ENCODE peak calls at places on chromosomes 3 and 15, in nine cellular contexts. One of them, this sample, is unnamed.

GRCh38 chr15:98421419-98422085 is 226.8 kb upstream of the IGF1R start:
- DNase-seq in osteoblast: peak; percentile 97
- DNase-seq in PC-9: peak; percentile 55
- DNase-seq in lower lobe of right lung: peak; percentile 78
- DNase-seq in GM12878: no peak
- DNase-seq in adrenal gland: peak; percentile 71
- DNase-seq in ovary: peak; percentile 84
- DNase-seq in hepatocyte: peak; percentile 84
- DNase-seq in cardiac muscle cell: peak; percentile 54
- DNase-seq in this sample: peak; percentile 48

GRCh38 chr3:154089416-154090115 is 31.6 kb upstream of the ARHGEF26 start:
- DNase-seq in osteoblast: no peak
- DNase-seq in PC-9: peak; percentile 37
- DNase-seq in lower lobe of right lung: no peak
- DNase-seq in GM12878: no peak
- DNase-seq in adrenal gland: no peak
- DNase-seq in ovary: no peak
- DNase-seq in hepatocyte: peak; percentile 28
- DNase-seq in cardiac muscle cell: no peak
- DNase-seq in this sample: peak; percentile 43

GRCh38 chr3:184262166-184262926 is 993 bp upstream of the CAMK2N2 start:
- DNase-seq in osteoblast: peak; percentile 77
- DNase-seq in PC-9: no peak
- DNase-seq in lower lobe of right lung: no peak
- DNase-seq in GM12878: no peak
- DNase-seq in adrenal gland: peak; percentile 91
- DNase-seq in ovary: no peak
- DNase-seq in hepatocyte: peak; percentile 54
- DNase-seq in cardiac muscle cell: no peak
- DNase-seq in this sample: peak; percentile 47

GRCh38 chr3:176961916-176962315 is 235.4 kb downstream of the TBL1XR1 start:
- DNase-seq in osteoblast: no peak
- DNase-seq in PC-9: no peak
- DNase-seq in lower lobe of right lung: no peak
- DNase-seq in GM12878: no peak
- DNase-seq in adrenal gland: no peak
- DNase-seq in ovary: no peak
- DNase-seq in hepatocyte: no peak
- DNase-seq in cardiac muscle cell: peak; percentile 42
- DNase-seq in this sample: no peak

GRCh38 chr3:62995142-62995541 is 119.9 kb upstream of the CADPS start:
- DNase-seq in osteoblast: no peak
- DNase-seq in PC-9: no peak
- DNase-seq in lower lobe of right lung: no peak
- DNase-seq in GM12878: no peak
- DNase-seq in adrenal gland: no peak
- DNase-seq in ovary: no peak
- DNase-seq in hepatocyte: no peak
- DNase-seq in cardiac muscle cell: no peak
- DNase-seq in this sample: no peak

GRCh38 chr15:44662478-44663409 is 718 bp downstream of the SPG11 start:
- DNase-seq in osteoblast: no peak
- DNase-seq in PC-9: peak; percentile 70
- DNase-seq in lower lobe of right lung: peak; percentile 81
- DNase-seq in GM12878: peak; percentile 61
- DNase-seq in adrenal gland: peak; percentile 78
- DNase-seq in ovary: peak; percentile 74
- DNase-seq in hepatocyte: peak; percentile 82
- DNase-seq in cardiac muscle cell: peak; percentile 69
- DNase-seq in this sample: peak; percentile 80

GRCh38 chr3:140234256-140234655 is 299.3 kb downstream of the CLSTN2 start:
- DNase-seq in osteoblast: no peak
- DNase-seq in PC-9: no peak
- DNase-seq in lower lobe of right lung: no peak
- DNase-seq in GM12878: no peak
- DNase-seq in adrenal gland: no peak
- DNase-seq in ovary: no peak
- DNase-seq in hepatocyte: no peak
- DNase-seq in cardiac muscle cell: peak; percentile 5
- DNase-seq in this sample: no peak

GRCh38 chr15:101003076-101003475 is 83.9 kb downstream of the LRRK1 start:
- DNase-seq in osteoblast: no peak
- DNase-seq in PC-9: no peak
- DNase-seq in lower lobe of right lung: no peak
- DNase-seq in GM12878: no peak
- DNase-seq in adrenal gland: no peak
- DNase-seq in ovary: no peak
- DNase-seq in hepatocyte: no peak
- DNase-seq in cardiac muscle cell: no peak
- DNase-seq in this sample: no peak

GRCh38 chr15:98785796-98786581 is 137.7 kb downstream of the IGF1R start:
- DNase-seq in osteoblast: no peak
- DNase-seq in PC-9: no peak
- DNase-seq in lower lobe of right lung: no peak
- DNase-seq in GM12878: peak; percentile 23
- DNase-seq in adrenal gland: no peak
- DNase-seq in ovary: no peak
- DNase-seq in hepatocyte: peak; percentile 59
- DNase-seq in cardiac muscle cell: no peak
- DNase-seq in this sample: no peak

GRCh38 chr3:4885322-4885721 is 93.9 kb upstream of the BHLHE40 start:
- DNase-seq in osteoblast: no peak
- DNase-seq in PC-9: no peak
- DNase-seq in lower lobe of right lung: no peak
- DNase-seq in GM12878: no peak
- DNase-seq in adrenal gland: no peak
- DNase-seq in ovary: no peak
- DNase-seq in hepatocyte: no peak
- DNase-seq in cardiac muscle cell: peak; percentile 82
- DNase-seq in this sample: no peak

GRCh38 chr15:95712785-95713184 is 617.7 kb upstream of the NR2F2 start:
- DNase-seq in osteoblast: no peak
- DNase-seq in PC-9: no peak
- DNase-seq in lower lobe of right lung: no peak
- DNase-seq in GM12878: no peak
- DNase-seq in adrenal gland: no peak
- DNase-seq in ovary: no peak
- DNase-seq in hepatocyte: no peak
- DNase-seq in cardiac muscle cell: no peak
- DNase-seq in this sample: no peak

GRCh38 chr3:63798873-63799272 is 20.2 kb upstream of the C3orf49 start:
- DNase-seq in osteoblast: no peak
- DNase-seq in PC-9: no peak
- DNase-seq in lower lobe of right lung: no peak
- DNase-seq in GM12878: no peak
- DNase-seq in adrenal gland: no peak
- DNase-seq in ovary: no peak
- DNase-seq in hepatocyte: no peak
- DNase-seq in cardiac muscle cell: no peak
- DNase-seq in this sample: no peak

GRCh38 chr3:184336484-184337230 is 743 bp upstream of the FAM131A start:
- DNase-seq in osteoblast: peak; percentile 95
- DNase-seq in PC-9: no peak
- DNase-seq in lower lobe of right lung: no peak
- DNase-seq in GM12878: no peak
- DNase-seq in adrenal gland: peak; percentile 47
- DNase-seq in ovary: no peak
- DNase-seq in hepatocyte: peak; percentile 75
- DNase-seq in cardiac muscle cell: peak; percentile 69
- DNase-seq in this sample: no peak

GRCh38 chr3:44612678-44613077 is 12.2 kb upstream of the ZNF197 start:
- DNase-seq in osteoblast: no peak
- DNase-seq in PC-9: no peak
- DNase-seq in lower lobe of right lung: no peak
- DNase-seq in GM12878: no peak
- DNase-seq in adrenal gland: no peak
- DNase-seq in ovary: no peak
- DNase-seq in hepatocyte: no peak
- DNase-seq in cardiac muscle cell: no peak
- DNase-seq in this sample: no peak

GRCh38 chr15:25407950-25408349 is 30.9 kb downstream of the UBE3A start:
- DNase-seq in osteoblast: no peak
- DNase-seq in PC-9: no peak
- DNase-seq in lower lobe of right lung: no peak
- DNase-seq in GM12878: no peak
- DNase-seq in adrenal gland: no peak
- DNase-seq in ovary: no peak
- DNase-seq in hepatocyte: no peak
- DNase-seq in cardiac muscle cell: no peak
- DNase-seq in this sample: no peak

GRCh38 chr15:25408428-25408827 is 30.4 kb downstream of the UBE3A start:
- DNase-seq in osteoblast: no peak
- DNase-seq in PC-9: no peak
- DNase-seq in lower lobe of right lung: no peak
- DNase-seq in GM12878: no peak
- DNase-seq in adrenal gland: peak; percentile 16
- DNase-seq in ovary: no peak
- DNase-seq in hepatocyte: no peak
- DNase-seq in cardiac muscle cell: peak; percentile 29
- DNase-seq in this sample: no peak

GRCh38 chr15:25410649-25411048 is 28.2 kb downstream of the UBE3A start:
- DNase-seq in osteoblast: no peak
- DNase-seq in PC-9: no peak
- DNase-seq in lower lobe of right lung: no peak
- DNase-seq in GM12878: no peak
- DNase-seq in adrenal gland: no peak
- DNase-seq in ovary: no peak
- DNase-seq in hepatocyte: no peak
- DNase-seq in cardiac muscle cell: peak; percentile 49
- DNase-seq in this sample: no peak

GRCh38 chr15:25406846-25407245 is 32.0 kb downstream of the UBE3A start:
- DNase-seq in osteoblast: no peak
- DNase-seq in PC-9: no peak
- DNase-seq in lower lobe of right lung: no peak
- DNase-seq in GM12878: no peak
- DNase-seq in adrenal gland: no peak
- DNase-seq in ovary: no peak
- DNase-seq in hepatocyte: no peak
- DNase-seq in cardiac muscle cell: no peak
- DNase-seq in this sample: no peak

GRCh38 chr15:25408929-25409328 is 29.9 kb downstream of the UBE3A start:
- DNase-seq in osteoblast: no peak
- DNase-seq in PC-9: no peak
- DNase-seq in lower lobe of right lung: no peak
- DNase-seq in GM12878: no peak
- DNase-seq in adrenal gland: no peak
- DNase-seq in ovary: no peak
- DNase-seq in hepatocyte: no peak
- DNase-seq in cardiac muscle cell: no peak
- DNase-seq in this sample: no peak
- H3K9me3 ChIP-seq in osteoblast: no peaks in the 10 kb centered on the region
- H3K9me3 ChIP-seq in PC-9: no peaks in the 10 kb centered on the region
- H3K9me3 ChIP-seq in lower lobe of right lung: no peaks in the 10 kb centered on the region
- H3K9me3 ChIP-seq in GM12878: peaks cover 12% of the 10 kb centered on the region
- H3K9me3 ChIP-seq in adrenal gland: no peaks in the 10 kb centered on the region
- H3K9me3 ChIP-seq in ovary: no peaks in the 10 kb centered on the region
- H3K9me3 ChIP-seq in hepatocyte: no peaks in the 10 kb centered on the region
- H3K9me3 ChIP-seq in cardiac muscle cell: no peaks in the 10 kb centered on the region
- H3K9me3 ChIP-seq in this sample: no peaks in the 10 kb centered on the region

DNA sequence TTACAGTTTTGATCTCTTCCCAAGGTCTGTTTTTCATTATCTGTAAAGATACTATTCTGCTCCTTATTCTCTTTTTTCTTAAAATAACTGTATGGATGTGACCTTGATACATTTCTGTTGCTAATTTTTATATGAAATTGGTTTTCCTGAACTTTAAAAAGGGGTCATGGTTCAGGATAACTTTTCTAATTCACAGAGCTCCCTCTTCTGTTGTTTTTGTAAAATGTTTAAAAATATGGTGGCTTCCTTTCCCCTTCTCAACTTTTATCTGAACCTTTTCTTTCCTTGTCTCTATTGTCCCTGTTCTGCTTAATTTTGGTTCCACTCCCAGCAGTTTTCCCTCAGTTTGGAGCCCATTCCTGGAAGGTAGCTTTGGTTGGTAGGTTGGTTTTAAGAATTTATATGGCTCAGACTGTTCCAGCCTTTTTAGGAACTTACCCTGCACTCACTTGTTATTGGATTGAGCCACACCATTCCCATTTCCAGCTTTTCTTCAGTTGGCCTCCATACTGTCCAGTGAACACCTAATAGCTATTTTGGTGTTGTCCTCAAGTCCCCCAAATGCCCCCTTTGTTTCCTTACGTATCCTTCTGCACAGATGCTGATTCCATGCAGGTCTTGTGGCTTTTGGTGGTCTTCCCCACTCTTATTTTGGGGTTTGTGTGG is 70.3 kb downstream of the SLMAP start:
- DNase-seq in osteoblast: no peak
- DNase-seq in PC-9: no peak
- DNase-seq in lower lobe of right lung: no peak
- DNase-seq in GM12878: no peak
- DNase-seq in adrenal gland: no peak
- DNase-seq in ovary: no peak
- DNase-seq in hepatocyte: no peak
- DNase-seq in cardiac muscle cell: peak; percentile 20
- DNase-seq in this sample: no peak
- TF ChIP-seq CTCF in osteoblast: peak; percentile 31
- TF ChIP-seq CTCF in PC-9: no peak
- TF ChIP-seq CTCF in lower lobe of right lung: peak; percentile 22
- TF ChIP-seq CTCF in GM12878: no peak
- TF ChIP-seq CTCF in adrenal gland: peak; percentile 9
- TF ChIP-seq CTCF in ovary: peak; percentile 36
- TF ChIP-seq CTCF in hepatocyte: peak; percentile 38
- TF ChIP-seq CTCF in cardiac muscle cell: peak; percentile 31
- TF ChIP-seq CTCF in this sample: no peak

GRCh38 chr3:187518207-187518606 is 150.0 kb downstream of the RTP4 start:
- DNase-seq in osteoblast: no peak
- DNase-seq in PC-9: no peak
- DNase-seq in lower lobe of right lung: no peak
- DNase-seq in GM12878: no peak
- DNase-seq in adrenal gland: no peak
- DNase-seq in ovary: no peak
- DNase-seq in hepatocyte: no peak
- DNase-seq in cardiac muscle cell: no peak
- DNase-seq in this sample: no peak
- H3K4me3 ChIP-seq in osteoblast: no peak overlapping the region
- H3K4me3 ChIP-seq in PC-9: no peak overlapping the region
- H3K4me3 ChIP-seq in lower lobe of right lung: no peak overlapping the region
- H3K4me3 ChIP-seq in GM12878: no peak overlapping the region
- H3K4me3 ChIP-seq in adrenal gland: no peak overlapping the region
- H3K4me3 ChIP-seq in ovary: no peak overlapping the region
- H3K4me3 ChIP-seq in hepatocyte: no peak overlapping the region
- H3K4me3 ChIP-seq in cardiac muscle cell: no peak overlapping the region
- H3K4me3 ChIP-seq in this sample: no peak overlapping the region

DNA sequence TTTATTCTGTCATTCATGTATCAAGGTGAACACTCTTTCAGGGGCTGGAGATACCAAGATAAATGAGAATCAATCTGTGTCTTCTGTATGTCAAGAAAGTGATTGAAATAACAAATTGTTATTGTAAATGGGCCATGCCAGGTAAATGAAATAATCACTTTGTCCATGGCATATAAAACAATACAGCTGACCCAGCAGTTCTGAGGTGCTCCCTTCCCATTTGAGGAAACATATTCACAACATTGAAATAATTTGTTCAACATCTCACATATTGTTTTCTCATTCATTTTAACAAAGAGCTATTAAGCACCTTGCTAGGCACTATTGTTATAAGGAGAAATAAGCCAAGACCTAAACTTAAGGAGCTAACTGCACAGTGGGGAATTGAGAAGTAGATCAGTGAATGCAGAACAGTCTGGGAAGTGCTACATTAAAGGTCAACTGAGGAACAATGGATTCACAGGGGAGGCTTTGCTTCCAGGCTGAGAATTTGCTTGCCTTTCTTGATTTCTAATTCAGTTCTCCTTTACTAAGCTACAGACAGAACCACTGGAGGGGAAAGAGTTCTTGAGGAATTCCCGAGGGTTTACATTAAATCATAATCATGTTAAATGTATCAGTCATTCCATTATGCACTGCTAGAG is 806.3 kb upstream of the ARPP21 start:
- DNase-seq in osteoblast: no peak
- DNase-seq in PC-9: no peak
- DNase-seq in lower lobe of right lung: no peak
- DNase-seq in GM12878: no peak
- DNase-seq in adrenal gland: no peak
- DNase-seq in ovary: no peak
- DNase-seq in hepatocyte: no peak
- DNase-seq in cardiac muscle cell: no peak
- DNase-seq in this sample: no peak
- H3K9me3 ChIP-seq in osteoblast: peaks cover 3% of the 10 kb centered on the region
- H3K9me3 ChIP-seq in PC-9: no peaks in the 10 kb centered on the region
- H3K9me3 ChIP-seq in lower lobe of right lung: no peaks in the 10 kb centered on the region
- H3K9me3 ChIP-seq in GM12878: no peaks in the 10 kb centered on the region
- H3K9me3 ChIP-seq in adrenal gland: no peaks in the 10 kb centered on the region
- H3K9me3 ChIP-seq in ovary: no peaks in the 10 kb centered on the region
- H3K9me3 ChIP-seq in hepatocyte: no peaks in the 10 kb centered on the region
- H3K9me3 ChIP-seq in cardiac muscle cell: no peaks in the 10 kb centered on the region
- H3K9me3 ChIP-seq in this sample: no peaks in the 10 kb centered on the region

This sample was measured in Caco-2.